ENCODE peak calls at places on chromosome 3, in four cellular contexts. D is IMR-90; I is astrocyte; B is CD8-positive, alpha-beta memory T cell. X is an unnamed sample. For H3K4me1, the result is how much of the 10 kb centered on the place peaks cover.

GRCh38 chr3:143035466-143036214 is 34.3 kb downstream of the U2SURP start:
- DNase-seq in D (peak), I (no peak), B (no peak), X (no peak)

GRCh38 chr3:196501316-196502064 is 2.1 kb downstream of the RNF168 start:
- DNase-seq in D (peak), I (peak), B (no peak), X (no peak)

GRCh38 chr3:66472313-66473134 is 28.3 kb downstream of the LRIG1 start:
- DNase-seq in D (peak), I (peak), B (no peak), X (no peak)

GRCh38 chr3:16182612-16183011 is 8.1 kb downstream of the GALNT15 start:
- DNase-seq in D (no peak), I (no peak), B (no peak), X (no peak)

GRCh38 chr3:18989237-18989812 is 159.0 kb upstream of the KCNH8 start:
- DNase-seq in D (no peak), I (no peak), B (no peak), X (no peak)

GRCh38 chr3:98555025-98555379 is 23.2 kb downstream of the GPR15 start:
- DNase-seq in D (no peak), I (no peak), B (no peak), X (no peak)

GRCh38 chr3:150736316-150736719 is 26.7 kb downstream of the SIAH2 start:
- DNase-seq in D (no peak), I (no peak), B (no peak), X (no peak)

GRCh38 chr3:116618138-116618537 is 91.4 kb upstream of the TUSC7 start:
- DNase-seq in D (no peak), I (no peak), B (no peak), X (no peak)

GRCh38 chr3:137035631-137036030 is 77.8 kb downstream of the IL20RB start:
- DNase-seq in D (peak), I (no peak), B (no peak), X (no peak)

GRCh38 chr3:72230774-72231379 is 445.9 kb upstream of the PROK2 start:
- DNase-seq in D (no peak), I (no peak), B (no peak), X (no peak)

GRCh38 chr3:141797167-141797773 is 34.1 kb downstream of the GRK7 start:
- DNase-seq in D (peak), I (peak), B (peak), X (peak)

GRCh38 chr3:58464875-58465274 is 27.0 kb upstream of the KCTD6 start:
- DNase-seq in D (no peak), I (no peak), B (no peak), X (no peak)

GRCh38 chr3:151425640-151426336 is 35.1 kb downstream of the IGSF10 start:
- DNase-seq in D (no peak), I (peak), B (no peak), X (no peak)

GRCh38 chr3:192916455-192917257 is 1.0 kb downstream of the MB21D2 start:
- DNase-seq in D (peak), I (peak), B (no peak), X (peak)

GRCh38 chr3:129746629-129747028 is 140.2 kb upstream of the PLXND1 start:
- DNase-seq in D (no peak), I (no peak), B (no peak), X (no peak)

GRCh38 chr3:123085293-123085949 is 18.6 kb downstream of the PDIA5 start:
- DNase-seq in D (no peak), I (no peak), B (no peak), X (no peak)

GRCh38 chr3:49718419-49719213 is 868 bp downstream of the AMIGO3 start:
- DNase-seq in D (no peak), I (no peak), B (no peak), X (no peak)

GRCh38 chr3:66463054-66463631 is 37.7 kb downstream of the LRIG1 start:
- DNase-seq in D (peak), I (peak), B (no peak), X (no peak)

GRCh38 chr3:150334974-150335373 is 73.1 kb upstream of the TSC22D2 start:
- DNase-seq in D (no peak), I (no peak), B (no peak), X (no peak)

GRCh38 chr3:35723480-35724097 is 84.3 kb downstream of the ARPP21 start:
- DNase-seq in D (no peak), I (no peak), B (no peak), X (no peak)

GRCh38 chr3:46370784-46371183 is at the start of gene CCR5:
- DNase-seq in D (no peak), I (no peak), B (peak), X (no peak)

GRCh38 chr3:69079269-69080159 is 651 bp downstream of the UBA3 start:
- DNase-seq in D (no peak), I (no peak), B (no peak), X (no peak)

GRCh38 chr3:148585671-148586379 is 111.9 kb upstream of the AGTR1 start:
- DNase-seq in D (no peak), I (no peak), B (no peak), X (no peak)

GRCh38 chr3:78941587-78941986 is 826.2 kb downstream of the ROBO1 start:
- DNase-seq in D (peak), I (peak), B (no peak), X (no peak)

GRCh38 chr3:58521002-58521670 is 15.9 kb downstream of the ACOX2 start:
- DNase-seq in D (no peak), I (no peak), B (no peak), X (no peak)

GRCh38 chr3:65438096-65438495 is 600.6 kb downstream of the MAGI1 start:
- DNase-seq in D (no peak), I (no peak), B (no peak), X (no peak)

GRCh38 chr3:98657429-98657828 is 64.0 kb upstream of the CPOX start:
- DNase-seq in D (no peak), I (no peak), B (peak), X (peak)

GRCh38 chr3:177211503-177212277 is 14.4 kb upstream of the TBL1XR1 start:
- DNase-seq in D (no peak), I (no peak), B (no peak), X (no peak)

GRCh38 chr3:71847794-71848193 is 62.8 kb upstream of the PROK2 start:
- DNase-seq in D (no peak), I (no peak), B (no peak), X (no peak)

GRCh38 chr3:62525276-62525675 is 151.9 kb upstream of the FEZF2 start:
- DNase-seq in D (peak), I (peak), B (no peak), X (no peak)

GRCh38 chr3:19994796-19995195 is 17.3 kb downstream of the PP2D1 start:
- DNase-seq in D (peak), I (peak), B (no peak), X (no peak)

GRCh38 chr3:138054057-138054456 is 44.1 kb downstream of the CLDN18 start:
- DNase-seq in D (no peak), I (no peak), B (no peak), X (no peak)

GRCh38 chr3:47283193-47283537 is 421 bp downstream of the KLHL18 start:
- DNase-seq in D (no peak), I (no peak), B (no peak), X (peak)

GRCh38 chr3:134365766-134366065 is 8.5 kb downstream of the AMOTL2 start:
- DNase-seq in D (no peak), I (no peak), B (no peak), X (no peak)
- H3K4me1 ChIP-seq in D (half or more), I (half or more), B (under half), X (half or more)

GRCh38 chr3:186810597-186810996 is 4.3 kb upstream of the RFC4 start:
- DNase-seq in D (no peak), I (no peak), B (no peak), X (no peak)

GRCh38 chr3:186818956-186819355 is 12.7 kb upstream of the RFC4 start:
- DNase-seq in D (no peak), I (no peak), B (no peak), X (no peak)

DNA sequence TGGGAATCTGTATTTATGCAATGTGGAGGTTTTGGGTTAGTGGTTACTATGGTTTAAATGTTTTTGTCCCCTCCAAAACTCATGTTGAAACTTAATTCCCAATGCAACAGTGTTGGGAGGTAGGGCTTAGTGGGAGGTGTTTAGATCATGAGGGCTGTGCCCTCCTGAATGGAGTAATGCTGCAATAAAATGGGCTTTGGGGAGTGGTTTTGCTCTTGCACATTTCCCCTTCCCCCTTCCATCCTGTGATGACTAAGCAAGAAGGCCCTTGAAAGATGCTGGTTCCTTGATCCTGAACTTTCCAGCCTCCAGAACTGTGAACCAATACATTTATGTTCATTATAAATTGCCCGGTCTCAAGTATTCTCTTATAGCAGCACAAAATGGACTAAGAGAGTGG is 9.2 kb upstream of the RFC4 start:
- DNase-seq in D (peak), I (peak), B (no peak), X (no peak)
- H3K4me3 ChIP-seq in D (no peak), I (no peak), B (no peak), X (no peak)

DNA sequence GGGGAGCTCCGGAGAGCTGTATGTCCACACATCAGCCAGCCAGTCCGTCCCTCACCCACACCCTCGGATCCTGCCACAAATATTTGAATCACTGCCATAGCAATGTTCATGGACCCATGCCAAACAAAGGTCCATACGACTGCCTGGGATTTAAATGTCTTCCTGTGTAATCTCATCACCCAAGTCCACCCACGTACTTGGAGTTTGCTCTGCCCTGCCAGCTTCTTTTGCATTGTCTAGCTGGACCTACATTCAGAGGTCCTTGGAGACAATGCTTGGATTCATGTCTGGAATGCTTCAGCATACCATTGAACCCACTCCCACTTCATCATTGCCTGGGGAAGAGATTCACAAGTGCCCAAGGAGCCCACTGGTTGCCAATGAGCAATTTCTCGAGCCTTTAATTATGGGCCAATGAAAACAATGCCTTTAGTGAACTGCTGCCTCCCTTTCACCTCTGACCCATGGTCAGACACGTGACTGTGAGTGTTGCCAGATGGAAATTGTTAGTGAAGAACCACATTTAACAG is 90.4 kb upstream of the PHLDB2 start:
- DNase-seq in D (peak), I (peak), B (no peak), X (no peak)
- H3K27ac ChIP-seq in D (no peak), I (peak), B (no peak), X (no peak)

GRCh38 chr3:25479727-25480010 is 51.6 kb downstream of the RARB start:
- DNase-seq in D (no peak), I (no peak), B (no peak), X (no peak)
- H3K4me1 ChIP-seq in D (under half), I (under half), B (under half), X (under half)